ENCODE peak calls at places on chromosome 16, in five cellular contexts. X is progenitor cell of endocrine pancreas; G is CD8-positive, alpha-beta T cell; K is activated CD4-positive, CD25-positive, alpha-beta regulatory T cell; I is effector CD4-positive, alpha-beta T cell. D is an unnamed sample.

GRCh38 chr16:1997591-1998359 is 8.0 kb downstream of the SYNGR3 start:
- DNase-seq in X (no peak), G (no peak), I (no peak), K (no peak), D (no peak)

GRCh38 chr16:35585411-35585810 is 2126.0 kb downstream of the TP53TG3F start:
- DNase-seq in G (no peak), I (no peak), X (no peak), K (no peak), D (no peak)

GRCh38 chr16:71883849-71884638 is at the start of gene ZNF821:
- DNase-seq in G (peak; percentile 84), I (peak; percentile 65), X (peak; percentile 91), K (peak; percentile 54), D (peak; percentile 82)

GRCh38 chr16:79081292-79082066 is 519.1 kb downstream of the MAF start:
- DNase-seq in I (no peak), K (no peak), X (no peak), G (no peak), D (no peak)

GRCh38 chr16:4327782-4328579 is 12.1 kb downstream of the GLIS2 start:
- DNase-seq in I (peak; percentile 30), K (no peak), X (peak; percentile 69), G (peak; percentile 73), D (no peak)

GRCh38 chr16:87186876-87187533 is 130.2 kb downstream of the C16orf95 start:
- DNase-seq in G (no peak), X (no peak), I (no peak), K (no peak), D (no peak)

GRCh38 chr16:47916266-47916665 is 239.5 kb downstream of the ABCC12 start:
- DNase-seq in K (no peak), X (no peak), I (no peak), G (no peak), D (no peak)

GRCh38 chr16:72189865-72190371 is 18.0 kb upstream of the PMFBP1 start:
- DNase-seq in G (no peak), I (no peak), X (no peak), K (no peak), D (peak; percentile 87)

GRCh38 chr16:48542020-48542473 is 67.9 kb downstream of the N4BP1 start:
- DNase-seq in K (no peak), G (no peak), I (no peak), X (no peak), D (peak; percentile 35)

GRCh38 chr16:22397459-22397858 is 23.0 kb upstream of the CDR2 start:
- DNase-seq in I (no peak), X (no peak), G (no peak), K (no peak), D (peak; percentile 93)

GRCh38 chr16:82524939-82525338 is 101.8 kb upstream of the CDH13 start:
- DNase-seq in K (no peak), X (no peak), G (no peak), I (no peak), D (no peak)

D was measured in trophoblast cell.